ENCODE peak calls at places on chromosomes 7 and 10, in seven cellular contexts. H, T, U, Q, D, O and X are unnamed samples.
A peak's percentile ranks its signal among the peaks of the same experiment; 100 is the strongest.

GRCh38 chr7:22786290-22786932 is 36.2 kb downstream of the TOMM7 start:
- DNase-seq in H (no peak), T (no peak), U (no peak), Q (no peak), D (no peak), O (peak; percentile 72), X (no peak)

GRCh38 chr10:1737222-1738061 is at the start of gene ADARB2:
- DNase-seq in H (peak; percentile 88), T (peak; percentile 79), U (peak; percentile 27), Q (no peak), D (no peak), O (peak; percentile 61), X (no peak)

GRCh38 chr10:43854042-43854441 is 205.4 kb upstream of the ZNF32 start:
- DNase-seq in H (no peak), T (no peak), U (peak; percentile 54), Q (no peak), D (no peak), O (peak; percentile 30), X (no peak)

GRCh38 chr7:135620980-135621850 is 41.1 kb upstream of the STMP1 start:
- DNase-seq in H (peak; percentile 37), T (peak; percentile 20), U (peak; percentile 52), Q (no peak), D (peak; percentile 48), O (peak; percentile 87), X (no peak)

GRCh38 chr10:71390435-71390820 is 6.3 kb upstream of the CDH23 start:
- DNase-seq in H (no peak), T (no peak), U (no peak), Q (no peak), D (peak; percentile 19), O (no peak), X (no peak)

GRCh38 chr10:113553149-113553548 is 296 bp downstream of the HABP2 start:
- DNase-seq in H (no peak), T (no peak), U (no peak), Q (no peak), D (no peak), O (no peak), X (no peak)

GRCh38 chr10:102065561-102066420 is 642 bp downstream of the HPS6 start:
- DNase-seq in H (peak; percentile 59), T (no peak), U (peak; percentile 21), Q (no peak), D (peak; percentile 56), O (peak; percentile 64), X (no peak)

GRCh38 chr10:33370434-33370930 is 36.0 kb upstream of the NRP1 start:
- DNase-seq in H (no peak), T (no peak), U (no peak), Q (no peak), D (no peak), O (no peak), X (no peak)

GRCh38 chr7:2541291-2542010 is 13.9 kb downstream of the BRAT1 start:
- DNase-seq in H (no peak), T (no peak), U (no peak), Q (peak; percentile 62), D (peak; percentile 45), O (no peak), X (peak; percentile 46)

GRCh38 chr10:128631801-128632241 is 505.6 kb upstream of the MKI67 start:
- DNase-seq in H (no peak), T (peak; percentile 23), U (peak; percentile 41), Q (no peak), D (no peak), O (peak; percentile 32), X (no peak)

GRCh38 chr10:94314913-94315545 is 47.7 kb downstream of the NOC3L start:
- DNase-seq in H (no peak), T (no peak), U (no peak), Q (no peak), D (no peak), O (peak; percentile 19), X (no peak)
- TF ChIP-seq CTCF in H (no peak), T (no peak), U (no peak), Q (no peak), D (no peak), O (no peak), X (no peak)

GRCh38 chr10:30027057-30028005 is 32.1 kb downstream of the JCAD start:
- DNase-seq in H (peak; percentile 74), T (peak; percentile 52), U (peak; percentile 57), Q (peak; percentile 77), D (peak; percentile 91), O (no peak), X (peak; percentile 57)
- TF ChIP-seq CTCF in H (peak; percentile 1), T (peak; percentile 20), U (no peak), Q (peak; percentile 8), D (no peak), O (no peak), X (no peak)

GRCh38 chr7:142711722-142712616 is 37.3 kb upstream of the PRSS1 start:
- DNase-seq in H (no peak), T (peak; percentile 24), U (no peak), Q (no peak), D (peak; percentile 62), O (peak; percentile 50), X (no peak)
- TF ChIP-seq CTCF in H (peak; percentile 44), T (no peak), U (peak; percentile 13), Q (peak; percentile 51), D (peak; percentile 44), O (peak; percentile 65), X (peak; percentile 61)

DNA sequence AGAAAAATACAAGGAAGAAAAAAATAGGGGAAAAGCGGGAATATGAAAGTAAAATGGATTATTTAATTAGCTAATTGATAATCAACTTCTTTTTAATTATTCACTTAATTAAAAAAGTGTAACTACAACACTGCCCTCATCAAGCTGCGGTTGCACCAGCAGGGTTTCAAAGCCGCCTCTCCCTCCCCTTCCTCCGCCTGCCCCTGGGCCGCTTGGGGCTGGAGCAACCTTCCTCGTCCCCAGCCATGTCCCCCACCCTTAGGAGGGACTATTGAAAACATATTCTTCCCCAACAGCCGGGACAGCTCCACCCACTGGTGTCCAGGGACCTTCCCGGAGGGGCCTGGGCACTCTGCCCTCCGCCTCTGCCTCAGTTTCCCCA is 15.4 kb downstream of the UNCX start:
- DNase-seq in H (no peak), T (no peak), U (no peak), Q (no peak), D (no peak), O (no peak), X (no peak)
- TF ChIP-seq CTCF in H (no peak), T (no peak), U (no peak), Q (no peak), D (no peak), O (no peak), X (no peak)

GRCh38 chr10:93061594-93062498 is 1.2 kb downstream of the CYP26C1 start:
- DNase-seq in H (peak; percentile 42), T (peak; percentile 51), U (no peak), Q (no peak), D (no peak), O (no peak), X (no peak)

GRCh38 chr10:93058139-93058538 is 2.5 kb upstream of the CYP26C1 start:
- DNase-seq in H (no peak), T (no peak), U (no peak), Q (no peak), D (no peak), O (no peak), X (no peak)

GRCh38 chr10:93062499-93063216 is 2.1 kb downstream of the CYP26C1 start:
- DNase-seq in H (peak; percentile 84), T (peak; percentile 84), U (no peak), Q (peak; percentile 64), D (no peak), O (peak; percentile 63), X (no peak)

GRCh38 chr10:93060887-93061593 is 442 bp downstream of the CYP26C1 start:
- DNase-seq in H (peak; percentile 32), T (peak; percentile 32), U (no peak), Q (no peak), D (no peak), O (no peak), X (no peak)

GRCh38 chr10:93059975-93060886 is at the start of gene CYP26C1:
- DNase-seq in H (no peak), T (peak; percentile 31), U (no peak), Q (no peak), D (no peak), O (no peak), X (no peak)
- TF ChIP-seq CTCF in H (no peak), T (no peak), U (no peak), Q (no peak), D (no peak), O (no peak), X (no peak)